ENCODE peak calls at places on chromosome 3, in nine cellular contexts. M, O, D, F, I, K, T, B and V are unnamed samples.

GRCh38 chr3:113304856-113305540 is 93.6 kb downstream of the BOC start:
- DNase-seq in I (no peak), T (no peak), B (peak), D (no peak), F (no peak), M (no peak), K (no peak), O (no peak), V (peak)

GRCh38 chr3:105836533-105836932 is 32.3 kb downstream of the CBLB start:
- DNase-seq in B (peak), I (no peak), K (no peak), M (no peak), T (no peak), F (no peak), D (peak), O (peak), V (no peak)

GRCh38 chr3:59273976-59274375 is 224.2 kb upstream of the CFAP20DC start:
- DNase-seq in B (peak), D (no peak), O (no peak), K (no peak), M (no peak), F (no peak), T (no peak), I (no peak), V (no peak)

GRCh38 chr3:108124337-108125150 is 33.7 kb upstream of the CD47 start:
- DNase-seq in K (no peak), T (peak), M (peak), F (no peak), B (peak), O (no peak), I (no peak), D (no peak), V (no peak)

GRCh38 chr3:53043738-53044137 is 2.1 kb downstream of the SFMBT1 start:
- DNase-seq in M (no peak), B (no peak), K (no peak), T (no peak), O (no peak), D (no peak), F (no peak), I (no peak), V (no peak)

GRCh38 chr3:157127831-157128767 is 31.8 kb downstream of the CCNL1 start:
- DNase-seq in T (peak), O (peak), K (peak), I (no peak), D (no peak), M (no peak), F (no peak), B (peak), V (no peak)

GRCh38 chr3:174097686-174098085 is 700.1 kb downstream of the NLGN1 start:
- DNase-seq in K (no peak), O (no peak), B (no peak), F (no peak), D (no peak), M (no peak), T (no peak), I (no peak), V (no peak)

GRCh38 chr3:184145120-184145524 is 10.0 kb downstream of the EIF2B5 start:
- DNase-seq in I (no peak), B (peak), D (no peak), M (peak), K (peak), O (no peak), T (peak), F (no peak), V (peak)